ENCODE peak calls at places on chromosomes 11 and 22, in nine cellular contexts. One of them, this sample, is unnamed.

GRCh38 chr11:46999217-46999616 is 62.7 kb downstream of the CSTPP1 start:
- DNase-seq in body of pancreas: no peak
- DNase-seq in spleen: no peak
- DNase-seq in HepG2: no peak
- DNase-seq in stomach: no peak
- DNase-seq in gastrocnemius medialis: no peak
- DNase-seq in heart left ventricle: no peak
- DNase-seq in transverse colon: no peak
- DNase-seq in K562: no peak
- DNase-seq in this sample: no peak

GRCh38 chr22:29784451-29785361 is 17.5 kb downstream of the UQCR10 start:
- DNase-seq in stomach: peak
- DNase-seq in HepG2: peak
- DNase-seq in heart left ventricle: no peak
- DNase-seq in transverse colon: no peak
- DNase-seq in gastrocnemius medialis: no peak
- DNase-seq in body of pancreas: peak
- DNase-seq in K562: no peak
- DNase-seq in spleen: no peak
- DNase-seq in this sample: no peak

GRCh38 chr11:45665206-45665932 is at the start of gene CHST1:
- DNase-seq in HepG2: no peak
- DNase-seq in body of pancreas: peak
- DNase-seq in gastrocnemius medialis: peak
- DNase-seq in heart left ventricle: peak
- DNase-seq in transverse colon: peak
- DNase-seq in K562: no peak
- DNase-seq in spleen: peak
- DNase-seq in stomach: peak
- DNase-seq in this sample: no peak

GRCh38 chr11:112248216-112248615 is 12.4 kb downstream of the PLET1 start:
- DNase-seq in K562: no peak
- DNase-seq in transverse colon: no peak
- DNase-seq in stomach: no peak
- DNase-seq in gastrocnemius medialis: no peak
- DNase-seq in spleen: no peak
- DNase-seq in body of pancreas: no peak
- DNase-seq in heart left ventricle: no peak
- DNase-seq in HepG2: no peak
- DNase-seq in this sample: no peak

GRCh38 chr11:134537296-134537695 is 125.3 kb upstream of the B3GAT1 start:
- DNase-seq in gastrocnemius medialis: no peak
- DNase-seq in heart left ventricle: no peak
- DNase-seq in body of pancreas: no peak
- DNase-seq in K562: no peak
- DNase-seq in HepG2: no peak
- DNase-seq in stomach: no peak
- DNase-seq in spleen: no peak
- DNase-seq in transverse colon: no peak
- DNase-seq in this sample: peak

GRCh38 chr11:93736129-93736528 is 5.2 kb downstream of the TAF1D start:
- DNase-seq in K562: no peak
- DNase-seq in gastrocnemius medialis: no peak
- DNase-seq in stomach: no peak
- DNase-seq in transverse colon: no peak
- DNase-seq in spleen: no peak
- DNase-seq in heart left ventricle: no peak
- DNase-seq in HepG2: no peak
- DNase-seq in body of pancreas: no peak
- DNase-seq in this sample: no peak

GRCh38 chr22:42056757-42057511 is 13.7 kb downstream of the NAGA start:
- DNase-seq in transverse colon: no peak
- DNase-seq in stomach: no peak
- DNase-seq in HepG2: no peak
- DNase-seq in gastrocnemius medialis: no peak
- DNase-seq in spleen: no peak
- DNase-seq in K562: no peak
- DNase-seq in heart left ventricle: no peak
- DNase-seq in body of pancreas: no peak
- DNase-seq in this sample: no peak

GRCh38 chr22:42343551-42344081 is 73.2 kb upstream of the TCF20 start:
- DNase-seq in K562: peak
- DNase-seq in heart left ventricle: no peak
- DNase-seq in transverse colon: no peak
- DNase-seq in HepG2: no peak
- DNase-seq in body of pancreas: no peak
- DNase-seq in gastrocnemius medialis: no peak
- DNase-seq in spleen: no peak
- DNase-seq in stomach: no peak
- DNase-seq in this sample: no peak

GRCh38 chr22:40678493-40679248 is 613 bp upstream of the MCHR1 start:
- DNase-seq in stomach: no peak
- DNase-seq in heart left ventricle: no peak
- DNase-seq in transverse colon: no peak
- DNase-seq in body of pancreas: no peak
- DNase-seq in spleen: no peak
- DNase-seq in HepG2: peak
- DNase-seq in K562: no peak
- DNase-seq in gastrocnemius medialis: no peak
- DNase-seq in this sample: no peak

GRCh38 chr11:45974806-45975205 is 52.4 kb downstream of the LARGE2 start:
- DNase-seq in body of pancreas: no peak
- DNase-seq in transverse colon: no peak
- DNase-seq in stomach: no peak
- DNase-seq in spleen: no peak
- DNase-seq in gastrocnemius medialis: no peak
- DNase-seq in K562: no peak
- DNase-seq in HepG2: no peak
- DNase-seq in heart left ventricle: no peak
- DNase-seq in this sample: no peak

GRCh38 chr22:41021039-41021654 is 70.0 kb downstream of the RBX1 start:
- DNase-seq in HepG2: no peak
- DNase-seq in gastrocnemius medialis: no peak
- DNase-seq in spleen: peak
- DNase-seq in body of pancreas: peak
- DNase-seq in transverse colon: peak
- DNase-seq in heart left ventricle: no peak
- DNase-seq in stomach: no peak
- DNase-seq in K562: no peak
- DNase-seq in this sample: peak

GRCh38 chr11:76599041-76600013 is 71.2 kb downstream of the LRRC32 start:
- DNase-seq in spleen: no peak
- DNase-seq in heart left ventricle: no peak
- DNase-seq in HepG2: no peak
- DNase-seq in K562: no peak
- DNase-seq in body of pancreas: no peak
- DNase-seq in transverse colon: no peak
- DNase-seq in gastrocnemius medialis: no peak
- DNase-seq in stomach: no peak
- DNase-seq in this sample: peak

GRCh38 chr22:28942801-28943500 is 59.6 kb downstream of the ZNRF3 start:
- DNase-seq in transverse colon: no peak
- DNase-seq in stomach: no peak
- DNase-seq in body of pancreas: no peak
- DNase-seq in K562: no peak
- DNase-seq in heart left ventricle: no peak
- DNase-seq in gastrocnemius medialis: no peak
- DNase-seq in spleen: no peak
- DNase-seq in HepG2: no peak
- DNase-seq in this sample: peak

GRCh38 chr11:11972148-11972547 is 36.3 kb downstream of the DKK3 start:
- DNase-seq in gastrocnemius medialis: no peak
- DNase-seq in heart left ventricle: no peak
- DNase-seq in stomach: peak
- DNase-seq in transverse colon: no peak
- DNase-seq in body of pancreas: no peak
- DNase-seq in spleen: no peak
- DNase-seq in K562: no peak
- DNase-seq in HepG2: no peak
- DNase-seq in this sample: no peak

GRCh38 chr22:45575173-45575572 is 72.5 kb downstream of the FBLN1 start:
- DNase-seq in HepG2: no peak
- DNase-seq in spleen: no peak
- DNase-seq in K562: no peak
- DNase-seq in gastrocnemius medialis: no peak
- DNase-seq in heart left ventricle: no peak
- DNase-seq in stomach: no peak
- DNase-seq in transverse colon: no peak
- DNase-seq in body of pancreas: no peak
- DNase-seq in this sample: no peak

GRCh38 chr11:20873054-20873453 is 203.7 kb downstream of the NELL1 start:
- DNase-seq in stomach: no peak
- DNase-seq in HepG2: peak
- DNase-seq in K562: peak
- DNase-seq in gastrocnemius medialis: no peak
- DNase-seq in body of pancreas: no peak
- DNase-seq in transverse colon: no peak
- DNase-seq in spleen: no peak
- DNase-seq in heart left ventricle: no peak
- DNase-seq in this sample: no peak
- TF ChIP-seq CTCF in stomach: no peak
- TF ChIP-seq CTCF in HepG2: peak
- TF ChIP-seq CTCF in K562: peak
- TF ChIP-seq CTCF in gastrocnemius medialis: no peak
- TF ChIP-seq CTCF in body of pancreas: no peak
- TF ChIP-seq CTCF in transverse colon: no peak
- TF ChIP-seq CTCF in spleen: no peak
- TF ChIP-seq CTCF in heart left ventricle: no peak
- TF ChIP-seq CTCF in this sample: no peak

DNA sequence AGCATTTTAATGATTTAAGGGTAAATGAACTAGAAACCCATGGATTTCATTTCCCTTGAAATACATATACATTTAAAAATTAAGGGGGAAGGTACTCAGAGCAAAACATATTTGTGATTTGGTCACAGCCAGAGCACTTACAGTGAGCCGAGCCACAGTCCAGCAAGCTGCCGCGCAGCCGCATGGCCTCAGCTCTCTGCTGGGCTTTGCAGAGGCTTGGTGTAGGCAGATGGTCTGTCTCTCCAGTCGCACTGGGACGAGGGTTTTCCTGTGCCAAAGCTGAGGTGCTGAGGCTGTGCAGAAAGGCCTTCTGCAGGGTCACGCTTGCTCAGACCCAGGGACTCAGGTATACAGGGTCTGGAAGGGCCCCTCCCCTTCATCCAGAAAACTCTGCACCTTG is 367.3 kb downstream of the OPCML start:
- DNase-seq in K562: no peak
- DNase-seq in transverse colon: no peak
- DNase-seq in spleen: no peak
- DNase-seq in heart left ventricle: no peak
- DNase-seq in gastrocnemius medialis: no peak
- DNase-seq in body of pancreas: no peak
- DNase-seq in stomach: no peak
- DNase-seq in HepG2: no peak
- DNase-seq in this sample: peak
- TF ChIP-seq POLR2A in K562: no peak
- TF ChIP-seq POLR2A in transverse colon: no peak
- TF ChIP-seq POLR2A in spleen: no peak
- TF ChIP-seq POLR2A in heart left ventricle: no peak
- TF ChIP-seq POLR2A in gastrocnemius medialis: no peak
- TF ChIP-seq POLR2A in body of pancreas: no peak
- TF ChIP-seq POLR2A in stomach: no peak
- TF ChIP-seq POLR2A in HepG2: no peak
- TF ChIP-seq POLR2A in this sample: no peak

GRCh38 chr11:116173506-116173905 is 599.3 kb downstream of the BUD13 start:
- DNase-seq in transverse colon: no peak
- DNase-seq in K562: no peak
- DNase-seq in body of pancreas: no peak
- DNase-seq in HepG2: no peak
- DNase-seq in stomach: no peak
- DNase-seq in spleen: no peak
- DNase-seq in heart left ventricle: no peak
- DNase-seq in gastrocnemius medialis: no peak
- DNase-seq in this sample: no peak
- H3K4me3 ChIP-seq in transverse colon: no peak
- H3K4me3 ChIP-seq in K562: no peak
- H3K4me3 ChIP-seq in body of pancreas: no peak
- H3K4me3 ChIP-seq in HepG2: no peak
- H3K4me3 ChIP-seq in stomach: no peak
- H3K4me3 ChIP-seq in spleen: no peak
- H3K4me3 ChIP-seq in heart left ventricle: no peak
- H3K4me3 ChIP-seq in gastrocnemius medialis: no peak
- H3K4me3 ChIP-seq in this sample: no peak

GRCh38 chr11:6199174-6199810 is at the start of gene OR52W1:
- DNase-seq in HepG2: no peak
- DNase-seq in K562: no peak
- DNase-seq in body of pancreas: no peak
- DNase-seq in gastrocnemius medialis: no peak
- DNase-seq in transverse colon: no peak
- DNase-seq in spleen: peak
- DNase-seq in stomach: no peak
- DNase-seq in heart left ventricle: no peak
- DNase-seq in this sample: no peak

GRCh38 chr11:6203327-6203726 is 2.0 kb upstream of the C11orf42 start:
- DNase-seq in K562: no peak
- DNase-seq in transverse colon: no peak
- DNase-seq in stomach: no peak
- DNase-seq in body of pancreas: no peak
- DNase-seq in spleen: no peak
- DNase-seq in heart left ventricle: no peak
- DNase-seq in gastrocnemius medialis: no peak
- DNase-seq in HepG2: no peak
- DNase-seq in this sample: no peak

GRCh38 chr11:6202036-6202435 is 3.0 kb downstream of the OR52W1 start:
- DNase-seq in transverse colon: no peak
- DNase-seq in K562: no peak
- DNase-seq in HepG2: no peak
- DNase-seq in body of pancreas: no peak
- DNase-seq in gastrocnemius medialis: no peak
- DNase-seq in spleen: no peak
- DNase-seq in heart left ventricle: no peak
- DNase-seq in stomach: no peak
- DNase-seq in this sample: no peak

GRCh38 chr11:6200975-6201374 is 2.0 kb downstream of the OR52W1 start:
- DNase-seq in body of pancreas: no peak
- DNase-seq in spleen: peak
- DNase-seq in K562: no peak
- DNase-seq in heart left ventricle: peak
- DNase-seq in HepG2: no peak
- DNase-seq in gastrocnemius medialis: peak
- DNase-seq in transverse colon: peak
- DNase-seq in stomach: peak
- DNase-seq in this sample: peak

DNA sequence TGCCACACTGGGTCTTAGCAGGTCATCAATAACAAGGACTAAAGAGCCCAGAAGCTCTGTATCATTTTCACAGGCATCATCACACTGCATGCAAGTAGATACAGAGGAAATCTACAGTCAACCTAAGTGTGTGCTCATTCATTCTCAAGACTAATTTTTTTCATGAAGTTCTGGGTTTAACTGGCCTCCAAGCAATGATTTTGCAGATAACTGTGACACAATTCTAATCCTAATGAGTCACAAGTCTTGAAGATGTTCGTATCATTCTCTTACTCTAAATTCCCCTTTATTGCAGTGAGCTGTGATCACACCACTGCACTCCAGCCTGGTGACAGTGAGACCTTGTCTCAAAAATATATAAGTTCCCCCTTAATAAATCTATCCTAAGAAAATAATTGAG is 2.5 kb downstream of the OR52W1 start:
- DNase-seq in K562: no peak
- DNase-seq in transverse colon: no peak
- DNase-seq in gastrocnemius medialis: no peak
- DNase-seq in HepG2: no peak
- DNase-seq in stomach: no peak
- DNase-seq in heart left ventricle: no peak
- DNase-seq in body of pancreas: no peak
- DNase-seq in spleen: no peak
- DNase-seq in this sample: no peak
- TF ChIP-seq CTCF in K562: no peak
- TF ChIP-seq CTCF in transverse colon: no peak
- TF ChIP-seq CTCF in gastrocnemius medialis: no peak
- TF ChIP-seq CTCF in HepG2: no peak
- TF ChIP-seq CTCF in stomach: no peak
- TF ChIP-seq CTCF in heart left ventricle: no peak
- TF ChIP-seq CTCF in body of pancreas: no peak
- TF ChIP-seq CTCF in spleen: no peak
- TF ChIP-seq CTCF in this sample: no peak

This sample was measured in lower leg skin.